ENCODE peak calls at places on chromosomes 2 and 18, in five cellular contexts. F is foreskin fibroblast, T is PC-3, I is NCI-H774, W is AG09309. P is an unnamed sample.

GRCh38 chr18:46169464-46169941 is 65.3 kb downstream of the HAUS1 start:
- DNase-seq in T (peak), I (no peak), W (peak), F (peak), P (no peak)

GRCh38 chr2:2831656-2832055 is 500.6 kb upstream of the MYT1L start:
- DNase-seq in W (no peak), I (no peak), F (no peak), T (no peak), P (no peak)

GRCh38 chr2:45170976-45171514 is 161.8 kb upstream of the SIX2 start:
- DNase-seq in T (peak), F (no peak), W (no peak), I (no peak), P (no peak)

GRCh38 chr2:37912056-37912455 is 13.0 kb upstream of the RMDN2 start:
- DNase-seq in I (no peak), T (peak), W (no peak), F (peak), P (no peak)

GRCh38 chr2:48589170-48589767 is 28.4 kb upstream of the GTF2A1L start:
- DNase-seq in I (peak), W (no peak), F (no peak), T (peak), P (no peak)

GRCh38 chr2:149612122-149612521 is 24.5 kb upstream of the MMADHC start:
- DNase-seq in W (no peak), I (no peak), T (peak), F (no peak), P (no peak)

GRCh38 chr18:74819433-74820059 is 221.9 kb downstream of the ZNF407 start:
- DNase-seq in T (peak), F (no peak), I (no peak), W (no peak), P (no peak)

GRCh38 chr2:61165946-61166345 is 4.0 kb downstream of the C2orf74 start:
- DNase-seq in F (no peak), I (no peak), T (no peak), W (no peak), P (no peak)